ENCODE peak calls at places on chromosomes 16 and 17, in four cellular contexts. One of them, this sample, is unnamed.

GRCh38 chr17:44804301-44805061 is 25.6 kb downstream of the GJC1 start:
- DNase-seq in HCT116: no peak
- DNase-seq in GM23338: no peak
- DNase-seq in OCI-LY7: no peak
- DNase-seq in this sample: no peak

GRCh38 chr16:58038219-58038641 is 12.7 kb downstream of the MMP15 start:
- DNase-seq in GM23338: no peak
- DNase-seq in HCT116: no peak
- DNase-seq in OCI-LY7: no peak
- DNase-seq in this sample: no peak

GRCh38 chr17:67365762-67366192 is 600 bp downstream of the PSMD12 start:
- DNase-seq in GM23338: no peak
- DNase-seq in OCI-LY7: peak; percentile 41
- DNase-seq in HCT116: no peak
- DNase-seq in this sample: peak; percentile 55

GRCh38 chr17:33983824-33984574 is 271.1 kb upstream of the CCL2 start:
- DNase-seq in GM23338: no peak
- DNase-seq in OCI-LY7: no peak
- DNase-seq in HCT116: no peak
- DNase-seq in this sample: no peak

GRCh38 chr17:29111816-29112499 is 68.2 kb downstream of the MYO18A start:
- DNase-seq in HCT116: no peak
- DNase-seq in OCI-LY7: peak; percentile 66
- DNase-seq in GM23338: peak; percentile 78
- DNase-seq in this sample: peak; percentile 55

GRCh38 chr17:79985951-79986391 is 49.7 kb downstream of the TBC1D16 start:
- DNase-seq in HCT116: no peak
- DNase-seq in GM23338: no peak
- DNase-seq in OCI-LY7: no peak
- DNase-seq in this sample: no peak

GRCh38 chr17:75896360-75897075 is at the start of gene TRIM65:
- DNase-seq in GM23338: peak; percentile 83
- DNase-seq in OCI-LY7: peak; percentile 90
- DNase-seq in HCT116: no peak
- DNase-seq in this sample: peak; percentile 75

GRCh38 chr16:28090646-28091377 is 27.3 kb upstream of the GSG1L start:
- DNase-seq in GM23338: peak; percentile 94
- DNase-seq in HCT116: no peak
- DNase-seq in OCI-LY7: no peak
- DNase-seq in this sample: no peak

GRCh38 chr17:2266045-2266864 is 37.3 kb downstream of the SMG6 start:
- DNase-seq in OCI-LY7: no peak
- DNase-seq in HCT116: no peak
- DNase-seq in GM23338: no peak
- DNase-seq in this sample: no peak

GRCh38 chr16:53159781-53160436 is 105.1 kb downstream of the CHD9 start:
- DNase-seq in OCI-LY7: peak; percentile 75
- DNase-seq in GM23338: peak; percentile 79
- DNase-seq in HCT116: peak; percentile 26
- DNase-seq in this sample: peak; percentile 32

GRCh38 chr16:86888240-86889044 is 310.1 kb downstream of the FOXL1 start:
- DNase-seq in GM23338: no peak
- DNase-seq in OCI-LY7: no peak
- DNase-seq in HCT116: no peak
- DNase-seq in this sample: peak; percentile 39

GRCh38 chr16:7351572-7351971 is 18.9 kb downstream of the RBFOX1 start:
- DNase-seq in GM23338: no peak
- DNase-seq in OCI-LY7: no peak
- DNase-seq in HCT116: no peak
- DNase-seq in this sample: no peak

GRCh38 chr17:51147641-51148040 is 5.7 kb upstream of the NME1 start:
- DNase-seq in OCI-LY7: no peak
- DNase-seq in GM23338: no peak
- DNase-seq in HCT116: no peak
- DNase-seq in this sample: peak; percentile 20

GRCh38 chr17:39606434-39607056 is 1.2 kb downstream of the NEUROD2 start:
- DNase-seq in HCT116: no peak
- DNase-seq in GM23338: peak; percentile 56
- DNase-seq in OCI-LY7: no peak
- DNase-seq in this sample: no peak

GRCh38 chr16:25747160-25747758 is 55.5 kb downstream of the HS3ST4 start:
- DNase-seq in HCT116: no peak
- DNase-seq in GM23338: peak; percentile 46
- DNase-seq in OCI-LY7: peak; percentile 13
- DNase-seq in this sample: no peak

GRCh38 chr17:62067165-62068145 is 2.4 kb upstream of the MED13 start:
- DNase-seq in HCT116: no peak
- DNase-seq in GM23338: peak; percentile 66
- DNase-seq in OCI-LY7: no peak
- DNase-seq in this sample: no peak
- H3K4me2 ChIP-seq in HCT116: no peak overlapping the region
- H3K4me2 ChIP-seq in GM23338: no peak overlapping the region
- H3K4me2 ChIP-seq in OCI-LY7: no peak overlapping the region
- H3K4me2 ChIP-seq in this sample: no peak overlapping the region

GRCh38 chr17:4326112-4326511 is 40.4 kb downstream of the UBE2G1 start:
- DNase-seq in GM23338: no peak
- DNase-seq in OCI-LY7: no peak
- DNase-seq in HCT116: no peak
- DNase-seq in this sample: no peak
- H4K20me1 ChIP-seq in GM23338: peaks cover 96% of the 10 kb centered on the region
- H4K20me1 ChIP-seq in OCI-LY7: peaks cover 40% of the 10 kb centered on the region
- H4K20me1 ChIP-seq in HCT116: peaks cover 16% of the 10 kb centered on the region
- H4K20me1 ChIP-seq in this sample: peaks cover 3% of the 10 kb centered on the region

DNA sequence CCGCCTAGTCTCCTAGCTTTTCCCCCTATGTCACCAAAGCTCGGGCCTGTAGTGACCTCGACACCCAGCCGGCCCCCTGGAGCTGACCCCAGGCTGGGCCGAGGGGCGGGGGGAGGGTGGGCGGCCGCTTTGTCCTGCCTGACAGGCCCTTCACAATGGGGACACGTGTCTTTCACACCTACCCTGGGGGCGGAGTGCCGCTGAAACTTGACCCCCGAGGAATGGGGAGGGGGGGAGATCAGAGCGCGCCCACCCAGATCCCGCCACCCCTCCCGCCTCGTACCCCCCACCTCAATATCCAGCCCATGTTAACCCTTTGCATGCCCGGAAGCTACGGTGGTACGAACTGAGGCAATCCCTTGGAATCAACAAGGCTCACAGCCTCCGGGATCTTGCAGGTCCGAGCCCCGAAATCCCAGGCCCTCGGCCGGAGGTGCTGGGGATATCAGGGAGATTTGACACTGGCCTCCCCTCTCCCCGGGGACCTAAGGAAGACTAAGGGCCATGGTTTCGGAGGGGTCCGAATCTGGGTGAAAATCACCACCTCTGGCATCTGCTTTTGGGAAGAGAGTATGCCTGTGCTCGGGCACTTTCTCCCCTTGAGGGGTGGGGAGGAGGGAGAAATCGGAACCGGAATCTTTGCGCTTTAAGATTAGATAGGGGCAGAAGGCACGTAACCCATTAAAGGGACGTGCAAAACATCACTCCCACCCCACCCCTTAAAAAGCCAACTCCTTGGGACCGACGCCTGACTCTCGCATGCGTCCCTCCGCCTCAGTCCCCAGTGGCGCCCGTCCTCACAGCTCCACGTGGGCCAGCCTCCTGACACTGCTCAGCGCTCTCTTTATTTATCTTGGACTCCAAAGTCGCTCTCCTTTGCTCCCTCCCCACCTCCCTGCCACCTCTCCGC is 2.6 kb downstream of the NOG start:
- DNase-seq in GM23338: peak; percentile 74
- DNase-seq in OCI-LY7: no peak
- DNase-seq in HCT116: no peak
- DNase-seq in this sample: peak; percentile 20
- H3K4me3 ChIP-seq in GM23338: peak overlapping the region; percentile 89
- H3K4me3 ChIP-seq in OCI-LY7: no peak overlapping the region
- H3K4me3 ChIP-seq in HCT116: no peak overlapping the region
- H3K4me3 ChIP-seq in this sample: peak overlapping the region; percentile 8

GRCh38 chr17:42683407-42684031 is 1.2 kb downstream of the CNTNAP1 start:
- DNase-seq in GM23338: peak; percentile 77
- DNase-seq in OCI-LY7: no peak
- DNase-seq in HCT116: no peak
- DNase-seq in this sample: no peak
- H3K4me2 ChIP-seq in GM23338: peak overlapping the region; percentile 91
- H3K4me2 ChIP-seq in OCI-LY7: no peak overlapping the region
- H3K4me2 ChIP-seq in HCT116: peak overlapping the region; percentile 99
- H3K4me2 ChIP-seq in this sample: peak overlapping the region; percentile 92

GRCh38 chr16:70569752-70570151 is 46.1 kb downstream of the SF3B3 start:
- DNase-seq in GM23338: no peak
- DNase-seq in HCT116: no peak
- DNase-seq in OCI-LY7: no peak
- DNase-seq in this sample: no peak
- H4K20me1 ChIP-seq in GM23338: peaks cover 78% of the 10 kb centered on the region
- H4K20me1 ChIP-seq in HCT116: peaks cover 18% of the 10 kb centered on the region
- H4K20me1 ChIP-seq in OCI-LY7: peaks cover 6% of the 10 kb centered on the region
- H4K20me1 ChIP-seq in this sample: no peaks in the 10 kb centered on the region

DNA sequence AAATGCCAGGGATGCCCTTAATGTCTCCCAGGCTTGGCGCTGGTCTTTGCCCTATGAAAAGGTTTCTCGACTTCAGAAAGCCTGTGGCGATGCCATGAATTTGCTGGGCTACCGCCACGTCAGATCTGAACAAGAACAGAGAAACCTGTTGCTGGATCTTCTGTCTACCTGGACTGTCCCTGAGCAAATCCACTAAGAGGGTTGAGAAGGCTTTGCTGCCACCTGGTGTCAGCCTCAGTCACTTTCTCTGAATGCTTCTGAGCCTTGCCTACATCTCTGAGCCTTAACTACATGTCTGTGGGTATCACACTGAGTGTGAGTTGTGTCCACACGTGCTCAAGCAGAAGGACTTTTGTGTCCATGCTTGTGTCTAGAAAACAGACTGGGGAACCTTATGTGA is 11.4 kb downstream of the CHST4 start:
- DNase-seq in GM23338: peak; percentile 82
- DNase-seq in OCI-LY7: peak; percentile 67
- DNase-seq in HCT116: peak; percentile 50
- DNase-seq in this sample: peak; percentile 54
- H3K4me3 ChIP-seq in GM23338: no peak overlapping the region
- H3K4me3 ChIP-seq in OCI-LY7: no peak overlapping the region
- H3K4me3 ChIP-seq in HCT116: no peak overlapping the region
- H3K4me3 ChIP-seq in this sample: no peak overlapping the region

GRCh38 chr16:726188-726437 is 130 bp downstream of the CCDC78 start:
- DNase-seq in OCI-LY7: no peak
- DNase-seq in HCT116: no peak
- DNase-seq in GM23338: no peak
- DNase-seq in this sample: no peak
- H3K4me2 ChIP-seq in OCI-LY7: peak overlapping the region; percentile 100
- H3K4me2 ChIP-seq in HCT116: peak overlapping the region; percentile 99
- H3K4me2 ChIP-seq in GM23338: peak overlapping the region; percentile 87
- H3K4me2 ChIP-seq in this sample: peak overlapping the region; percentile 99

DNA sequence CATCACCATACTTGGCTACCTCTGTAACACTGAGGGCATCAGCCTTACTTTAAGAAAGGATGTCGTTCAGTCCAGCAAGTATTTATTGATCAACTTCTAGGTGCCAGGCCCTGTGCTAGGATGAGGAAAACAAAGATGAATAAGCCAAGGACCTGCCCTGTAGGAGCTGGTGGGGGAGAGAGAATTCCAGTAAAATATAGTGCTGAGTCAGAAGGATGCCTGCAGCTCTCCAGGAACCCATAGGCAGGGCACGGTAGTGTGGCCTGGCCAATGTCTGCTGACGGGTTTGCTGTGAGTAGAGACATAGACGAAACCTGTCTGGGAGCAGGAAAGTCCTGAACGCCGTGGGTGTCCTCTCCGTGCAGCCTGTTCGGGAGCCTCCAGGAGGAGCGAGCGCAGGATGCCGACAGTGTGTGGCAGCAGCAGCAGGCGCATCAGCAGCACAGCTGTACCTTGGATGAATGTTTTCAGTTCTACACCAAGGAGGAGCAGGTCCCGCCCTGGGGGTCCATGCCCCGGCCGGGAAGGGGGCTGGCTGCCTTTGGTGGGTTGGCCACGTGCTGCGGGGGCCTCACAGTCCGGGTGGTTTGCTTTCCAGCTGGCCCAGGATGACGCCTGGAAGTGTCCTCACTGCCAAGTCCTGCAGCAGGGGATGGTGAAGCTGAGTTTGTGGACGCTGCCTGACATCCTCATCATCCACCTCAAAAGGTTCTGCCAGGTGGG is 55.6 kb downstream of the USP43 start:
- DNase-seq in HCT116: no peak
- DNase-seq in OCI-LY7: no peak
- DNase-seq in GM23338: no peak
- DNase-seq in this sample: no peak
- H4K20me1 ChIP-seq in HCT116: no peaks in the 10 kb centered on the region
- H4K20me1 ChIP-seq in OCI-LY7: no peaks in the 10 kb centered on the region
- H4K20me1 ChIP-seq in GM23338: no peaks in the 10 kb centered on the region
- H4K20me1 ChIP-seq in this sample: no peaks in the 10 kb centered on the region

DNA sequence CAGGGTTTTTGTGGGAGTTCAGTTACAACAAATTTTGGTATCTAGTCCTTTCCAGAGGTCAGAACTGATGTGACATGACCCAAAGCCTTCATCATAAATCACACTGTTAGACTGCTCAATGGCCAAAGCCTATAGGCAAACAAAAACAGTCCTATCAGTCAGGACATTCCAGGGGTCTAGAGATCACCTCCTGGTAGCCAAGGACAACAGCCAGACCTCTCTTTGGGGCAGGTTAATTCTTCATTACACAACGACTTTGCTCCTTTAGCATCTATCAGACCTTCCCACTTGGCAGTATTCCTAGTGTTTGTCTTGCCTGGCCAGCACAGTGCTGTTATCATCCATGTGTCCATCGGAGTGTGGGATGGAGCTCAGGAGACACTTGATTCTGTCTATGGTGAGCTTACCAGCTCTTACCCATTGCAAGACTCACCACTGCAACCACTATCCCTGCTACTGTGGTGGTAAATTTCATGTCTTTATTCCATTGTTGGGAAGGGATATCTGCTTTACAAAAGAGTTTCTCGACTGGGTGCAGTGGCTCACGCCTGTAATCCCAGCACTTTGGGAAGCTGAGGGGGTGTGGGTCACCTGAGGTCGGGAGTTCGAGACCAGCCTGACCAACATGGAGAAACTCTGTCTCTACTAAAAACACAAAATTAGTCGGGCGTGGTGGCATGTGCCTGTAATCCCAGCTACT is 95.5 kb upstream of the DHX40 start:
- DNase-seq in HCT116: no peak
- DNase-seq in GM23338: no peak
- DNase-seq in OCI-LY7: no peak
- DNase-seq in this sample: no peak
- H3K4me3 ChIP-seq in HCT116: no peak overlapping the region
- H3K4me3 ChIP-seq in GM23338: no peak overlapping the region
- H3K4me3 ChIP-seq in OCI-LY7: no peak overlapping the region
- H3K4me3 ChIP-seq in this sample: no peak overlapping the region